ENCODE peak calls at places on chromosomes 13 and 19, in ten cellular contexts. R is mesothelial cell of epicardium; O is breast epithelium; S is AG10803; H is fibroblast of pulmonary artery; I is colonic mucosa; K is CD4-positive, alpha-beta T cell; A is spleen; E is mammary epithelial cell; Y is heart left ventricle. G is an unnamed sample.

GRCh38 chr19:40419066-40419612 is 6.0 kb upstream of the PRX start:
- DNase-seq in R (no peak), O (no peak), S (no peak), H (no peak), I (no peak), K (no peak), A (no peak), E (no peak), Y (no peak), G (no peak)

GRCh38 chr19:55508120-55508519 is 19.9 kb downstream of the SSC5D start:
- DNase-seq in R (no peak), O (no peak), S (no peak), H (peak), I (no peak), K (no peak), A (no peak), E (no peak), Y (no peak), G (no peak)

GRCh38 chr13:40496035-40496810 is 170.2 kb downstream of the FOXO1 start:
- DNase-seq in R (no peak), O (no peak), S (no peak), H (no peak), I (no peak), K (no peak), A (no peak), E (no peak), Y (no peak), G (no peak)

GRCh38 chr13:43544011-43544410 is 242.8 kb downstream of the ENOX1 start:
- DNase-seq in R (no peak), O (no peak), S (no peak), H (no peak), I (no peak), K (no peak), A (no peak), E (peak), Y (no peak), G (no peak)

GRCh38 chr13:87999791-88000190 is 328.6 kb downstream of the SLITRK5 start:
- DNase-seq in R (no peak), O (no peak), S (no peak), H (peak), I (no peak), K (no peak), A (no peak), E (no peak), Y (no peak), G (no peak)

GRCh38 chr13:90686438-90686837 is 661.0 kb upstream of the MIR17HG start:
- DNase-seq in R (no peak), O (no peak), S (peak), H (peak), I (no peak), K (no peak), A (no peak), E (peak), Y (no peak), G (no peak)

GRCh38 chr13:112643759-112644459 is 45.9 kb upstream of the ATP11A start:
- DNase-seq in R (no peak), O (peak), S (no peak), H (no peak), I (no peak), K (no peak), A (peak), E (no peak), Y (no peak), G (no peak)

GRCh38 chr19:19315444-19315843 is 4.9 kb downstream of the SUGP1 start:
- DNase-seq in R (no peak), O (no peak), S (no peak), H (no peak), I (no peak), K (no peak), A (no peak), E (no peak), Y (no peak), G (no peak)

GRCh38 chr19:13847033-13847899 is 29.7 kb upstream of the NANOS3 start:
- DNase-seq in R (peak), O (peak), S (peak), H (peak), I (peak), K (peak), A (peak), E (peak), Y (peak), G (peak)
- TF ChIP-seq CTCF in R (peak), O (peak), S (no peak), H (no peak), I (no peak), K (peak), A (peak), E (no peak), Y (peak), G (peak)

GRCh38 chr19:11887247-11887617 is 350 bp upstream of the ZNF69 start:
- DNase-seq in R (no peak), O (no peak), S (peak), H (no peak), I (no peak), K (no peak), A (no peak), E (no peak), Y (no peak), G (no peak)

GRCh38 chr19:11890634-11891033 is 3.1 kb downstream of the ZNF69 start:
- DNase-seq in R (no peak), O (no peak), S (no peak), H (no peak), I (no peak), K (no peak), A (no peak), E (no peak), Y (no peak), G (no peak)

DNA sequence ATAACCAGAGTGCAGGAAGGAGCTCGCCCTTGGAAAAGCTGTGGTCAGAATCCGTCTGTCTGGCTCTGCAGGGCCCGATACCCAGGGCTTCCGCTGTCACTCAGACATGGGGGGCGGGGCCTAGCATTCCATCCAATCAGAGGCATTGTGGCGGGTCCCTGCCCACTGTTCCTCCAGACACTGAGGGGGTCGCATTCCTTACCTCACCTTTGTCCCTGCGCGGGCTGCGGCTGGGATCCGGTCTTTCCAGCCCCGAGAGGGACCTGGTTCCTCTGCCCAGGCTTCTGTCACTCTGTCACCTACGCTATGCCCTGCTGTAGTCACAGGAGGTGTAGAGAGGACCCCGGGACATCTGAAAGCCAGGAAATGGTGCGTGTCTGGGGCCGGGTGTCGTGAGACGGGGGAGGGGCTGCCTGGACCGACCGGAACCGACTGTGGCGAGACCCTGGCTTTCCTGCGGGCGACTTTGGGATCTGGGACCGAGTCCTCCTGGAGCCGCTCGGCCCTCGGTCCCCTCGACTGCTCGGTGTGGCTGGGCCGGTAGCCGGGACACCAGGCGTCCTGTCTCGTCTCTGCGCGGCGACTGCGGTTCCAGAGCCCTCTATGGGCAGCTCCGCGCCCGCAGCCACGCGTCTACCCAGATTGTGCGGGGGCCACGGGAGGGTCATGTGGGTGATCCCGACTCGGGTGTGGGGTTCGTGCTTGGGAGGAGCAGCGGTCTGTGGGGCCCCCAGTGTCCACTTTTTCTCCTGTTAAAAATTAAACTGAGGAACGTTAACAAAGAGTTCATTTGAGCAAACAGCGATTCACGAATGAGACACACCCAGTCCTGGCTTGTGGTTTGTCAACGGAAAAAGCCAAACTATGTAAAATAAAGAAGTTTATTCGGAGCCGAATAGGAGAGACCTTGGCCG is at the start of gene ZNF69:
- DNase-seq in R (peak), O (peak), S (peak), H (peak), I (peak), K (peak), A (peak), E (peak), Y (peak), G (peak)
- TF ChIP-seq CTCF in R (no peak), O (no peak), S (peak), H (peak), I (peak), K (no peak), A (peak), E (peak), Y (no peak), G (peak)

GRCh38 chr19:2663920-2664571 is 38.4 kb downstream of the GNG7 start:
- DNase-seq in R (no peak), O (no peak), S (no peak), H (no peak), I (no peak), K (no peak), A (peak), E (no peak), Y (peak), G (no peak)
- TF ChIP-seq CTCF in R (no peak), O (no peak), S (no peak), H (peak), I (no peak), K (no peak), A (peak), E (no peak), Y (peak), G (no peak)

GRCh38 chr13:106619688-106620555 is 52.0 kb upstream of the ARGLU1 start:
- DNase-seq in R (no peak), O (no peak), S (peak), H (peak), I (peak), K (no peak), A (no peak), E (peak), Y (peak), G (no peak)
- TF ChIP-seq CTCF in R (peak), O (peak), S (peak), H (peak), I (peak), K (peak), A (peak), E (peak), Y (peak), G (peak)

DNA sequence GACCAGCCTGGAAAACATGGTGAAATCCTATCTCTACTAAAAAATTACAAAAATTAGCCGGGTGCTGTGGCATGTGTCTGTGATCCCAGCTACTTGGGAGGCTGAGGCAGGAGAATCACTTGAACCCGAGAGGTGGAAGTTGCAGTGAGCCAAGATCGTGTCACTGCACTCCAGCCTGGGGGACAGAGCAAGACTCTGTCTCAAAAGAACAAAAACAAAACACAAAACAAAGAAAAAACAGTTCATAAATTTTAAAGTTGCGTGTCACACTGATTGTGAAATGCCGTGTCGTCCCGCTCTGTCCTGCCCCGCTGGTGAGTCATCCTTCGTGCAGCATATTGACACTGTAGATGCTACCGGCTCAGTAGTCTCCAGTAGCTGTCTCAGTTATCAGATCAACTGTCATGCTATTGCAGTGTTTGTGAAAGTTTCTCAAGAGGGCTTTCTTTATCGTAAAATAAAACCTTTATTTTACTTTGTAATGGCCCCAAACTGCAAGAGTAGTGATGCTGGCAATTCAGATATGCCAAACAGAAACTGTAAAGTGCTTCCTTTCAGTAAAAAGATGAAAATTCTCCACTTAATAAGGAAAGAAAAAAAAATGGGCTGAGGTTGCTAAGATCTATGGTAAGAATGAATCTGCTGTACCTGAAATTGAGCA is 36.4 kb upstream of the IGFL1 start:
- DNase-seq in R (no peak), O (peak), S (peak), H (peak), I (peak), K (no peak), A (no peak), E (peak), Y (peak), G (no peak)
- TF ChIP-seq CTCF in R (no peak), O (no peak), S (no peak), H (no peak), I (no peak), K (no peak), A (no peak), E (no peak), Y (no peak), G (no peak)

DNA sequence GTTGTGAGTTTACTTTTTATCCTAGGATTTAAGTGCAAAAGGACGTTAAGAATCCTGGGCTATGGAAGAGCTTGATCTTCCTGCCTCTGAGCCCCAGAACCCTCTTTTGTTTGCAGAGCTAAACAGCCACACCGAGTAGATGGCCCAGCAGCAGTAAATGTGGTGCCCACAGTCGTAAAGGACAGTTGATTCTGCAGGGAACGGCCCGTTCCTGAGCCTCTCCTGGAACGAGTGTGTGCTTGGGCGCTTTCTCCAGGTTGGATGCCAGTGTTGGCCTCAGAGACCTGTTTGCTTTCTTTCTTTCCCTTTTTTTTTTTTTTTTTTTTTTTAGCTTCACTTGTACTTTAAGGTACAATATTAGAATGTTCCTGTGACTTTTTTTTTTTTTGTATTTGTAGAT is 41.7 kb downstream of the SPATA13 start:
- DNase-seq in R (no peak), O (no peak), S (no peak), H (no peak), I (peak), K (no peak), A (no peak), E (no peak), Y (no peak), G (no peak)
- TF ChIP-seq CTCF in R (no peak), O (no peak), S (no peak), H (no peak), I (no peak), K (no peak), A (no peak), E (no peak), Y (no peak), G (no peak)

G was measured in progenitor cell of endocrine pancreas.